ENCODE peak calls at places on chromosomes 12 and 14, in seven cellular contexts. One of them, this sample, is unnamed.

GRCh38 chr12:42421844-42422779 is 96.1 kb downstream of the PPHLN1 start:
- DNase-seq in upper lobe of right lung: no peak
- DNase-seq in heart left ventricle: no peak
- DNase-seq in fibroblast of mammary gland: peak
- DNase-seq in cardiac fibroblast: peak
- DNase-seq in lower lobe of right lung: no peak
- DNase-seq in HepG2: no peak
- DNase-seq in this sample: no peak

GRCh38 chr12:94649349-94650142 is 811 bp downstream of the TMCC3 start:
- DNase-seq in upper lobe of right lung: peak
- DNase-seq in heart left ventricle: peak
- DNase-seq in fibroblast of mammary gland: peak
- DNase-seq in cardiac fibroblast: peak
- DNase-seq in lower lobe of right lung: peak
- DNase-seq in HepG2: no peak
- DNase-seq in this sample: no peak

GRCh38 chr12:67666605-67667004 is 18.1 kb downstream of the DYRK2 start:
- DNase-seq in upper lobe of right lung: no peak
- DNase-seq in heart left ventricle: no peak
- DNase-seq in fibroblast of mammary gland: no peak
- DNase-seq in cardiac fibroblast: no peak
- DNase-seq in lower lobe of right lung: no peak
- DNase-seq in HepG2: no peak
- DNase-seq in this sample: no peak

GRCh38 chr12:105799103-105799502 is 339.7 kb downstream of the NUAK1 start:
- DNase-seq in upper lobe of right lung: no peak
- DNase-seq in heart left ventricle: no peak
- DNase-seq in fibroblast of mammary gland: no peak
- DNase-seq in cardiac fibroblast: no peak
- DNase-seq in lower lobe of right lung: no peak
- DNase-seq in HepG2: no peak
- DNase-seq in this sample: no peak

GRCh38 chr12:102388469-102388868 is 91.9 kb downstream of the IGF1 start:
- DNase-seq in upper lobe of right lung: no peak
- DNase-seq in heart left ventricle: no peak
- DNase-seq in fibroblast of mammary gland: peak
- DNase-seq in cardiac fibroblast: peak
- DNase-seq in lower lobe of right lung: no peak
- DNase-seq in HepG2: peak
- DNase-seq in this sample: no peak

GRCh38 chr12:101823891-101824290 is 6.9 kb downstream of the GNPTAB start:
- DNase-seq in upper lobe of right lung: no peak
- DNase-seq in heart left ventricle: peak
- DNase-seq in fibroblast of mammary gland: peak
- DNase-seq in cardiac fibroblast: peak
- DNase-seq in lower lobe of right lung: no peak
- DNase-seq in HepG2: peak
- DNase-seq in this sample: no peak

GRCh38 chr12:106213721-106214121 is 34.1 kb downstream of the CKAP4 start:
- DNase-seq in upper lobe of right lung: no peak
- DNase-seq in heart left ventricle: no peak
- DNase-seq in fibroblast of mammary gland: no peak
- DNase-seq in cardiac fibroblast: no peak
- DNase-seq in lower lobe of right lung: no peak
- DNase-seq in HepG2: no peak
- DNase-seq in this sample: no peak

GRCh38 chr12:1457901-1458300 is 136.5 kb downstream of the FBXL14 start:
- DNase-seq in upper lobe of right lung: no peak
- DNase-seq in heart left ventricle: peak
- DNase-seq in fibroblast of mammary gland: peak
- DNase-seq in cardiac fibroblast: peak
- DNase-seq in lower lobe of right lung: no peak
- DNase-seq in HepG2: no peak
- DNase-seq in this sample: no peak

GRCh38 chr12:84658877-84659276 is 253.7 kb downstream of the SLC6A15 start:
- DNase-seq in upper lobe of right lung: no peak
- DNase-seq in heart left ventricle: no peak
- DNase-seq in fibroblast of mammary gland: no peak
- DNase-seq in cardiac fibroblast: no peak
- DNase-seq in lower lobe of right lung: no peak
- DNase-seq in HepG2: no peak
- DNase-seq in this sample: no peak

GRCh38 chr14:52253503-52253902 is 14.0 kb upstream of the PTGDR start:
- DNase-seq in upper lobe of right lung: no peak
- DNase-seq in heart left ventricle: no peak
- DNase-seq in fibroblast of mammary gland: peak
- DNase-seq in cardiac fibroblast: peak
- DNase-seq in lower lobe of right lung: no peak
- DNase-seq in HepG2: no peak
- DNase-seq in this sample: no peak

GRCh38 chr12:74985986-74986319 is 223.7 kb downstream of the KCNC2 start:
- DNase-seq in upper lobe of right lung: peak
- DNase-seq in heart left ventricle: no peak
- DNase-seq in fibroblast of mammary gland: no peak
- DNase-seq in cardiac fibroblast: no peak
- DNase-seq in lower lobe of right lung: peak
- DNase-seq in HepG2: no peak
- DNase-seq in this sample: no peak

DNA sequence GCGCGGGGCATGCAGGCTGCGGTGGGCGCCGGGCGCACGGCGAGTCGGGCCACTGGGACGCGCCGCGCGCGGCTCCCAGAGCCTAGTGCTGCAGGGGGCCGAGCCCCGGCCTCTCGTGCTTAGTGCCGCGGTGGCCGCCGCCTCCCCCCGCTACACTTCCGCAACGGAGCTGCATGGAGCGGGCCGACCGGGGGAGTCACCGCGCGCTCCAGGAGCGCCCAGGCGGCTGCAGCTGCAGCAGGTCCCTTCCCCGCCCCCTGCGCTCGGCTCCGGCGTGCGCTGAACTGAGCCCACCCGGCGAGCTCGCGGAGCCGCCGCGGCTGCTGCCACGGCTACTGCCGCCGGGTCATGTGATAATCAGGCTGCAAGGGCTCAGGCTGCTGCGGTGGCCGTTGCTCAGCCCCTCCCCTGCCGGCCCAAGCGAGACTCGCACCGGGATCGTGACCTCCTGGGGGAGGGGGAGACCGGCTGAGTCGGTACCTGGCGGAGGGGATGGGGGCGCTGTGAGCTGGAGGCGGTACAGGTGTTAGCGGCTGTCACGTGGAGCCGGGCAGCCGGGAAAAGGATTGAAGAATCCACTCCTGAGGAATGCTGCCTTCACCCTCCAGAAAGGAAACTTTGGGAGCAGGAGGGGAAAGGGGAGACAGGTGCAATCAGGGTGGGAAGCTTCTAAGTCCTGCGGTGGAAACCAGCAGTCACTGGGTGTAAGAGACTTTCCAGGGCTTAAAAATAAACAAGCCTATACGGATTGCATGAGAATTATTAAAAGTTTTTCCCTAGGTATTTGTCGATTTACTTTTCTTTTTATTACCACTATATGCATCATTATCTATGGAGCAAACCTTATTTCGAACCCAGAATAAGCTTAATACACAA is at the start of gene PPM1H:
- DNase-seq in upper lobe of right lung: peak
- DNase-seq in heart left ventricle: peak
- DNase-seq in fibroblast of mammary gland: peak
- DNase-seq in cardiac fibroblast: peak
- DNase-seq in lower lobe of right lung: peak
- DNase-seq in HepG2: peak
- DNase-seq in this sample: no peak
- TF ChIP-seq CTCF in upper lobe of right lung: peak
- TF ChIP-seq CTCF in heart left ventricle: peak
- TF ChIP-seq CTCF in fibroblast of mammary gland: no peak
- TF ChIP-seq CTCF in cardiac fibroblast: peak
- TF ChIP-seq CTCF in lower lobe of right lung: peak
- TF ChIP-seq CTCF in HepG2: peak
- TF ChIP-seq CTCF in this sample: peak

DNA sequence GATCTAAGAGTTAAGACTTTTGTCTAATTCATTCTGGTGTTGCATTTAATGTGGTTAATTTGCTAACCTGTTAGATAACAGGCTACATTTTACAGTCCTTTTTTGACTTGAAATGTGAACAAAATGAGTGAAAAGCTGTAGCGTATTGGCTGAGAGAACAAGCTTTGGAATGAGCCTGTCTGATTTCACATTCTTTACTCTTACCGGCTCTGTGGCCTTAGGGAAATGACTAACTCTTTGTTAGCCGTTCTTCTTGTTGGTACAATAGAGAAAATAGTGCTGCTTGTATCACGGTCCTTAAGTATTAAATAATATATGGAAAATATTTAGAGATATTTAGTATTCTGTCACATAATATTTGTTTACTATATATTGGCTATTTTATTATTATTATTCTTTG is 1.9 kb downstream of the MNAT1 start:
- DNase-seq in upper lobe of right lung: no peak
- DNase-seq in heart left ventricle: no peak
- DNase-seq in fibroblast of mammary gland: peak
- DNase-seq in cardiac fibroblast: peak
- DNase-seq in lower lobe of right lung: no peak
- DNase-seq in HepG2: peak
- DNase-seq in this sample: no peak
- H3K4me3 ChIP-seq in upper lobe of right lung: peak
- H3K4me3 ChIP-seq in heart left ventricle: peak
- H3K4me3 ChIP-seq in fibroblast of mammary gland: peak
- H3K4me3 ChIP-seq in cardiac fibroblast: peak
- H3K4me3 ChIP-seq in lower lobe of right lung: peak
- H3K4me3 ChIP-seq in HepG2: peak
- H3K4me3 ChIP-seq in this sample: no peak

GRCh38 chr14:85415015-85415712 is 114.8 kb upstream of the FLRT2 start:
- DNase-seq in upper lobe of right lung: no peak
- DNase-seq in heart left ventricle: peak
- DNase-seq in fibroblast of mammary gland: peak
- DNase-seq in cardiac fibroblast: peak
- DNase-seq in lower lobe of right lung: no peak
- DNase-seq in HepG2: peak
- DNase-seq in this sample: no peak
- TF ChIP-seq CTCF in upper lobe of right lung: peak
- TF ChIP-seq CTCF in heart left ventricle: no peak
- TF ChIP-seq CTCF in fibroblast of mammary gland: peak
- TF ChIP-seq CTCF in cardiac fibroblast: peak
- TF ChIP-seq CTCF in lower lobe of right lung: peak
- TF ChIP-seq CTCF in HepG2: peak
- TF ChIP-seq CTCF in this sample: no peak

DNA sequence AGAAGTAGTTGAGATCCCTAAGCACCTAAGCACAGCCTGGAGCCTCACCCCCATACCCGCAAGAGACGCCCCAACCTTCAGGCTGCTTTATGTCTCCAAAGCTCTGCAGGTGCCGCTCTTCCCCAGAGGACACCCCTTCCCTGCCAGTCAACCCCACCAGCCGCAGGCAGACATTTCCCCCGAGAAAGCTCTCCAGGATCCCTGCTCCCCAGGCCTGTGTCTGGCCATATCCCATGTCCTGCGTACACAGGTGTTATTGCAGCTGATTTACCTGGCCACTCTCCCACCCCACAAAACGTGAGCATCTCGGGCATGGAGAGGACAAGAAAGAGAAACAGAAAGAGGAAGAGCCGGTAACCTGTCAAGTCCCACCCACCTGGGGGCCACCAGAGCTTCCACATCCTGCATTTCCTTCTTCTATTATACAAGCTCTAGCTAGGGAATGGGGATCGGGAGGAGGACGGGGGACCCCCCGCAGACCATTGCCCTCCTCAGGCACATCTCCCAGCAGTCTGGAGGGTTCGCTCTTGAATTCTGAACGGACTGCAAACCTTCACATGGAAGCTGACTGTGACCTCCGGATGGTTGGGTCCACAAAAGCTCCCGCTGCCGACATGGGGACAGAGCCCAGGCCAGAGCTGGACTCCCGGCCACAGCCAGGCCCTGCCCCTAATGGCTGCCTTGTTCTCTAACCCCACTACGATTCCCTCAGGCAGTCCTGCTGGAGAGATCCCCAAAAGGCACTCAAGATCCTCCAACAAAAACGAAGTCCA is 17.6 kb downstream of the CCDC88C start:
- DNase-seq in upper lobe of right lung: no peak
- DNase-seq in heart left ventricle: no peak
- DNase-seq in fibroblast of mammary gland: no peak
- DNase-seq in cardiac fibroblast: no peak
- DNase-seq in lower lobe of right lung: no peak
- DNase-seq in HepG2: no peak
- DNase-seq in this sample: no peak
- H3K4me3 ChIP-seq in upper lobe of right lung: peak
- H3K4me3 ChIP-seq in heart left ventricle: peak
- H3K4me3 ChIP-seq in fibroblast of mammary gland: no peak
- H3K4me3 ChIP-seq in cardiac fibroblast: no peak
- H3K4me3 ChIP-seq in lower lobe of right lung: peak
- H3K4me3 ChIP-seq in HepG2: no peak
- H3K4me3 ChIP-seq in this sample: peak

DNA sequence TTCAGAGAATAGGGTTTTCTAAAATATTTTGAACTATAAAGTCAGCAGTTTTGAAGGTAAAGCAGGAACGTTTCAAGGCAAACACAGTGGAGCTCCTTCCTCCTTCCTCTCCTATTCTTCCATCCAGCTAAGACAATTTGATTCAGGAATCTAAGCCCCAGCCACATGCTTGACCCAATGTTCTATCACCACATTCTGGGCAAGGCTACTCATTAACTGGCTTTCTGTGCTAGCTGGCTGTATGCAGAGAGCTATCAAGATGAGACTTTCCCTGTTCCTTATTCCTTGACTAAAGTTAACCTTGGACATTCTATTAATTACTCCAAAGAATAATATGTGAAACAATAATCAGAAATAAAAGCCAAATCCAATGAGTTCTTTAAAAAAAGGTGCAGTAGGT is 266.9 kb downstream of the NOVA1 start:
- DNase-seq in upper lobe of right lung: no peak
- DNase-seq in heart left ventricle: no peak
- DNase-seq in fibroblast of mammary gland: no peak
- DNase-seq in cardiac fibroblast: no peak
- DNase-seq in lower lobe of right lung: no peak
- DNase-seq in HepG2: no peak
- DNase-seq in this sample: no peak
- TF ChIP-seq CTCF in upper lobe of right lung: no peak
- TF ChIP-seq CTCF in heart left ventricle: no peak
- TF ChIP-seq CTCF in fibroblast of mammary gland: no peak
- TF ChIP-seq CTCF in cardiac fibroblast: no peak
- TF ChIP-seq CTCF in lower lobe of right lung: no peak
- TF ChIP-seq CTCF in HepG2: no peak
- TF ChIP-seq CTCF in this sample: no peak